ENCODE peak calls at places on chromosomes 11 and 22, in seven cellular contexts. A is activated gamma-delta T cell treated with anti-CD3 and anti-CD28 coated beads, Interleukin-2, amount 50 U/mL, for 16 hours; K is substantia nigra; D is tibial nerve; F is effector memory CD4-positive, alpha-beta T cell; G is hypothalamus; R is T-cell. O is an unnamed sample.

GRCh38 chr11:67368621-67369020 is 4.8 kb downstream of the CLCF1 start:
- DNase-seq in A (no peak), K (no peak), D (no peak), F (no peak), G (no peak), R (no peak), O (no peak)

GRCh38 chr22:45934659-45935341 is 42.2 kb downstream of the WNT7B start:
- DNase-seq in A (no peak), K (no peak), D (no peak), F (no peak), G (no peak), R (no peak), O (peak; percentile 51)

GRCh38 chr11:133934096-133934495 is 22.7 kb downstream of the IGSF9B start:
- DNase-seq in A (no peak), K (no peak), D (no peak), F (no peak), G (no peak), R (no peak), O (no peak)

GRCh38 chr11:61793084-61793828 is 545 bp downstream of the FEN1 start:
- DNase-seq in A (no peak), K (no peak), D (no peak), F (no peak), G (no peak), R (no peak), O (peak; percentile 7)

GRCh38 chr11:70169136-70169535 is 34.0 kb upstream of the FADD start:
- DNase-seq in A (no peak), K (no peak), D (no peak), F (no peak), G (no peak), R (no peak), O (no peak)

GRCh38 chr11:100578966-100579365 is 108.1 kb upstream of the ARHGAP42 start:
- DNase-seq in A (no peak), K (no peak), D (no peak), F (no peak), G (no peak), R (no peak), O (no peak)

GRCh38 chr11:115500547-115501503 is 3.4 kb downstream of the CADM1 start:
- DNase-seq in A (no peak), K (peak; percentile 12), D (no peak), F (no peak), G (no peak), R (no peak), O (no peak)

GRCh38 chr11:116275634-116276033 is 497.2 kb downstream of the BUD13 start:
- DNase-seq in A (no peak), K (no peak), D (no peak), F (no peak), G (no peak), R (no peak), O (no peak)

GRCh38 chr22:39236321-39237275 is 8.2 kb downstream of the PDGFB start:
- DNase-seq in A (peak; percentile 45), K (no peak), D (no peak), F (peak; percentile 35), G (no peak), R (peak; percentile 45), O (peak; percentile 19)

GRCh38 chr22:36644333-36644757 is 59.2 kb downstream of the CACNG2 start:
- DNase-seq in A (no peak), K (no peak), D (no peak), F (no peak), G (no peak), R (no peak), O (peak; percentile 94)